ENCODE peak calls at places on chromosomes 11 and 22, in seven cellular contexts. A is transverse colon, S is tibial nerve, M is uterus, C is thyroid gland, K is gastrocnemius medialis, R is Peyer's patch. I is an unnamed sample. For H3K4me1, the result is how much of the 10 kb centered on the place peaks cover.

GRCh38 chr11:76745561-76746207 is 37.5 kb upstream of the TSKU start:
- DNase-seq in A (peak), S (no peak), M (no peak), C (no peak), K (no peak), R (no peak), I (peak)

GRCh38 chr11:76369406-76369805 is 11.5 kb downstream of the THAP12 start:
- DNase-seq in A (peak), S (no peak), M (no peak), C (no peak), K (no peak), R (no peak), I (peak)

GRCh38 chr22:29030016-29030617 is 31.5 kb downstream of the C22orf31 start:
- DNase-seq in A (no peak), S (no peak), M (no peak), C (no peak), K (no peak), R (no peak), I (peak)

GRCh38 chr11:46446343-46446751 is 54.8 kb upstream of the CHRM4 start:
- DNase-seq in A (no peak), S (no peak), M (no peak), C (no peak), K (no peak), R (no peak), I (no peak)

GRCh38 chr11:12113294-12113693 is 2.9 kb downstream of the MICAL2 start:
- DNase-seq in A (no peak), S (no peak), M (no peak), C (no peak), K (no peak), R (no peak), I (no peak)

GRCh38 chr11:113957016-113957415 is 17.9 kb upstream of the HTR3A start:
- DNase-seq in A (no peak), S (no peak), M (no peak), C (no peak), K (no peak), R (no peak), I (no peak)

GRCh38 chr11:102226702-102227101 is 90.6 kb upstream of the BIRC3 start:
- DNase-seq in A (no peak), S (no peak), M (no peak), C (no peak), K (no peak), R (no peak), I (no peak)

GRCh38 chr11:94675788-94676187 is 92.4 kb upstream of the AMOTL1 start:
- DNase-seq in A (no peak), S (no peak), M (no peak), C (no peak), K (no peak), R (no peak), I (no peak)

GRCh38 chr11:61498767-61499341 is 9.7 kb upstream of the LRRC10B start:
- DNase-seq in A (no peak), S (no peak), M (no peak), C (no peak), K (no peak), R (no peak), I (no peak)

GRCh38 chr22:41888638-41889200 is 26.2 kb downstream of the SHISA8 start:
- DNase-seq in A (no peak), S (no peak), M (no peak), C (no peak), K (no peak), R (no peak), I (no peak)

GRCh38 chr11:69463181-69463891 is 18.1 kb upstream of the LINC01488 start:
- DNase-seq in A (no peak), S (no peak), M (peak), C (no peak), K (no peak), R (no peak), I (no peak)

GRCh38 chr22:21632237-21632895 is at the start of gene CCDC116:
- DNase-seq in A (peak), S (no peak), M (no peak), C (no peak), K (no peak), R (no peak), I (no peak)
- TF ChIP-seq POLR2A in A (no peak), S (no peak), M (no peak), C (no peak), K (no peak), R (no peak), I (no peak)

GRCh38 chr11:1747753-1748466 is 2.5 kb downstream of the IFITM10 start:
- DNase-seq in A (no peak), S (no peak), M (no peak), C (no peak), K (peak), R (peak), I (no peak)
- H3K4me1 ChIP-seq in A (under half), S (half or more), M (under half), C (under half), K (half or more), R (under half), I (under half)

GRCh38 chr11:67071420-67072284 is 15.0 kb downstream of the RHOD start:
- DNase-seq in A (peak), S (peak), M (peak), C (peak), K (peak), R (peak), I (peak)
- H3K4me3 ChIP-seq in A (peak), S (no peak), M (peak), C (no peak), K (peak), R (peak), I (no peak)

GRCh38 chr11:66317322-66317765 is 500 bp upstream of the CD248 start:
- DNase-seq in A (no peak), S (peak), M (peak), C (peak), K (no peak), R (no peak), I (no peak)

GRCh38 chr11:66315498-66315885 is 1.4 kb downstream of the CD248 start:
- DNase-seq in A (no peak), S (no peak), M (no peak), C (no peak), K (no peak), R (no peak), I (no peak)

GRCh38 chr11:66317766-66318575 is 1.1 kb upstream of the CD248 start:
- DNase-seq in A (peak), S (peak), M (peak), C (peak), K (peak), R (no peak), I (peak)

GRCh38 chr11:66315921-66316811 is 678 bp downstream of the CD248 start:
- DNase-seq in A (no peak), S (no peak), M (peak), C (no peak), K (no peak), R (no peak), I (no peak)

GRCh38 chr11:66316849-66317251 is at the start of gene CD248:
- DNase-seq in A (peak), S (peak), M (peak), C (peak), K (peak), R (no peak), I (no peak)
- TF ChIP-seq POLR2A in A (no peak), S (no peak), M (peak), C (no peak), K (no peak), R (no peak), I (no peak)

I was measured in body of pancreas.